ENCODE peak calls at places on chromosomes 13 and 19, in nine cellular contexts. L, R, E, S, Q, C, O, N and G are unnamed samples.

GRCh38 chr19:35081201-35081600 is 34.4 kb upstream of the FXYD3 start:
- DNase-seq in Q (no peak), N (no peak), S (no peak), O (no peak), L (no peak), E (no peak), C (no peak), R (no peak), G (no peak)

GRCh38 chr19:37920591-37921450 is 13.8 kb downstream of the SIPA1L3 start:
- DNase-seq in N (no peak), R (no peak), L (no peak), O (no peak), Q (no peak), C (no peak), S (peak; percentile 23), E (no peak), G (no peak)

GRCh38 chr19:46499692-46500091 is 4.0 kb upstream of the PNMA8B start:
- DNase-seq in S (peak; percentile 1), O (no peak), E (no peak), Q (no peak), R (no peak), L (no peak), C (no peak), N (no peak), G (no peak)

GRCh38 chr13:47678201-47678963 is 322.7 kb downstream of the SUCLA2 start:
- DNase-seq in L (no peak), E (no peak), N (no peak), Q (peak; percentile 86), C (no peak), R (no peak), S (peak; percentile 80), O (no peak), G (no peak)

GRCh38 chr13:47399599-47399998 is 502.7 kb upstream of the HTR2A start:
- DNase-seq in R (no peak), S (no peak), Q (no peak), N (no peak), L (no peak), O (no peak), E (no peak), C (no peak), G (no peak)

GRCh38 chr13:27839809-27840467 is 47.7 kb downstream of the GSX1 start:
- DNase-seq in N (peak; percentile 18), R (no peak), S (no peak), O (no peak), C (no peak), Q (peak; percentile 35), E (no peak), L (no peak), G (no peak)

GRCh38 chr13:110125613-110126272 is 181.2 kb downstream of the COL4A1 start:
- DNase-seq in N (no peak), O (peak; percentile 5), Q (no peak), C (no peak), R (no peak), E (no peak), S (no peak), L (no peak), G (no peak)

GRCh38 chr19:5145521-5146511 is 176.9 kb downstream of the KDM4B start:
- DNase-seq in R (no peak), O (no peak), Q (no peak), L (no peak), N (no peak), S (no peak), C (no peak), E (no peak), G (peak; percentile 1)

GRCh38 chr19:37872383-37872782 is 34.0 kb downstream of the WDR87 start:
- DNase-seq in L (no peak), E (no peak), S (no peak), R (peak; percentile 7), Q (no peak), O (no peak), N (no peak), C (no peak), G (no peak)

GRCh38 chr19:10979950-10980349 is 19.1 kb downstream of the SMARCA4 start:
- DNase-seq in R (no peak), C (no peak), S (no peak), N (no peak), O (no peak), Q (no peak), E (no peak), L (peak; percentile 15), G (peak; percentile 52)

GRCh38 chr19:6509118-6509971 is 7.2 kb upstream of the TUBB4A start:
- DNase-seq in R (no peak), O (peak; percentile 50), C (peak; percentile 6), S (no peak), Q (no peak), E (no peak), N (no peak), L (peak; percentile 91), G (no peak)

GRCh38 chr13:33057019-33057785 is 41.0 kb downstream of the KL start:
- DNase-seq in E (no peak), N (peak; percentile 62), C (peak; percentile 49), Q (peak; percentile 23), S (peak; percentile 52), L (no peak), O (peak; percentile 29), R (peak; percentile 6), G (no peak)

GRCh38 chr13:49517461-49517860 is 21.7 kb downstream of the PHF11 start:
- DNase-seq in E (peak; percentile 12), N (no peak), R (no peak), S (peak; percentile 56), C (no peak), L (no peak), O (no peak), Q (no peak), G (no peak)
- TF ChIP-seq CTCF in E (peak; percentile 48), N (peak; percentile 20), R (peak; percentile 38), S (peak; percentile 63), C (no peak), L (no peak), O (no peak), Q (peak; percentile 57), G (no peak)

DNA sequence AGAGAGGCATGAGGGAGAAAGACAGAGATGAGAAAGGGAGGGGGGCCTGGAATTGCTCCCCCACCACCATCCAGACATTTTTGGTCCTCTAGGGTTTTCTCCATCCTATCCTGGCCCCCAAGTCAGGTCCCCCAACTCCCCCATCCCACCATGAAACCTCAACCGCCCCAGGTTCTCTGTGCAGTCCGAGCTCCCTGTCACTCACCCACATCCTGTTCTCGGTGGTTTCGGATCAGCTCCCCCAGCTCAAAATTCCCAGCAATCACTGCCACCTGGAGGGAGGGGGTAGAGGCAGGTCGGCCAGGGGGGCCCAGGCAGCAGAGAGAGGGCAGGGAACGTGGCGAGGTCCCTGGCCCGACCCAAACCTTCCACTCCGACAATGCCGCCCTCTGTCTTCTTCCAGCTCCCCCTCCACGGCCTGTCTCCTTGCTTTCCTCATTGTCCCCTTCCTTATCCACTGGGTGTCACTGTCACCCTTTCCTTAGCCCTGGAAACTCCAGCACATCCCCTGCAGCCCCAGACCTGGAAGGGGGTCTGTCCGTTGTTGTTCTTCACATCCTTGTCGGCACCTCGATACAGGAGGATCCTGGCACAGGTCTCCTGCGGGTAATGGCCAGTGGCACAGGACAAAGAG is 15.6 kb downstream of the SHANK1 start:
- DNase-seq in E (peak; percentile 55), C (no peak), R (no peak), O (no peak), S (peak; percentile 58), Q (no peak), L (no peak), N (no peak), G (no peak)
- TF ChIP-seq CTCF in E (no peak), C (no peak), R (peak; percentile 25), O (no peak), S (peak; percentile 50), Q (no peak), L (peak; percentile 4), N (no peak), G (no peak)

GRCh38 chr19:43936219-43936618 is 1.1 kb upstream of the ZNF45 start:
- DNase-seq in E (no peak), S (no peak), R (no peak), Q (no peak), N (no peak), O (no peak), C (no peak), L (no peak), G (peak; percentile 3)

GRCh38 chr19:43934985-43935708 is at the start of gene ZNF45:
- DNase-seq in L (peak; percentile 93), N (peak; percentile 87), E (peak; percentile 94), R (peak; percentile 85), Q (peak; percentile 92), S (peak; percentile 94), O (peak; percentile 89), C (peak; percentile 93), G (peak; percentile 91)

GRCh38 chr19:43939557-43940260 is 4.6 kb upstream of the ZNF45 start:
- DNase-seq in S (no peak), O (no peak), C (no peak), L (no peak), N (no peak), R (no peak), E (no peak), Q (no peak), G (no peak)

GRCh38 chr19:43928820-43929219 is 6.3 kb downstream of the ZNF45 start:
- DNase-seq in O (no peak), Q (no peak), S (no peak), R (no peak), C (no peak), E (no peak), N (no peak), L (no peak), G (no peak)

DNA sequence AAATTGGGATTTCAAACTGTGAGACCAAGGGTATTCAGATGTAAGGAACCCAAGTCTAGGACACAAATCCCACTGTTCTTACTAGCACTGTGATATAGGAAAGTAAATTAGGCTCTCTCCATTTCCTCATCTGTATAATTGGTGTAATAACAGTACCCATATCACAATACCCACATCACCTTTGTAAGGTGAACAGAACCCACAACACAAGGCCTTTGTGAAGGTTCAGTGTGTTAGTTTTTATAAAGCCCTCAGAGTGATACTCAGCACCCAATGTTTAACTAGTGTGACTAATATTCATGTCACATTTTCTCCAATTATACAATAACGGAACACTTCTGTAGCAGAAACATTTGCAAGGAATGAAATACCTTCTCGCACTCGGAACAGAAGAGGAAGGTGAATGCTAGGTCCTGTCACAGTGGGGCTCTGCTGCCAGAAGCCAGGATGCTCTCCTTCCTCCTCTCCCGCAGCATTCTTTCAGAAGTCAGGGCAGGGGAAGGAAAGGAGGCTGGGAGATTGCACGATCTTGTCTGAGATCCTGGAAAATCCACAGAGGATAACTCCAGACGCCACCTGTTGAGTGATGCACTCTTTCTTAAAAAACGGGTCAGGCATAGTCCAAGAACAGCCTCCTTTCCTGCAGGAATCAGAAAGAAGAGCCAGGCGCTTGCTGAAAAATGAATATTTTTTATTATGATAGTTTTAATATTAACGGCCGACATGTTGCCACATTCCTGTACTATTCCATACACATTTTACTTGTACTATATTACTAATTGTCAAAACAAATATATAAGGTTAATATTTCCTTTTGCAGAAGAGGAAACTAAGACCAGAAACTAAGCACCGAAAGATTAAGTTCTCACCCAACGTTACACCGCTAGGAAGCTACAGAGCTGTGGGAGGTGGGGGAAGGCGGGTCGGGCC is 762 bp downstream of the ZNF45 start:
- DNase-seq in C (peak; percentile 16), Q (no peak), E (peak; percentile 3), N (peak; percentile 16), O (no peak), S (peak; percentile 4), R (peak; percentile 10), L (no peak), G (no peak)
- TF ChIP-seq CTCF in C (no peak), Q (no peak), E (peak; percentile 20), N (peak; percentile 21), O (no peak), S (no peak), R (peak; percentile 15), L (no peak), G (no peak)

DNA sequence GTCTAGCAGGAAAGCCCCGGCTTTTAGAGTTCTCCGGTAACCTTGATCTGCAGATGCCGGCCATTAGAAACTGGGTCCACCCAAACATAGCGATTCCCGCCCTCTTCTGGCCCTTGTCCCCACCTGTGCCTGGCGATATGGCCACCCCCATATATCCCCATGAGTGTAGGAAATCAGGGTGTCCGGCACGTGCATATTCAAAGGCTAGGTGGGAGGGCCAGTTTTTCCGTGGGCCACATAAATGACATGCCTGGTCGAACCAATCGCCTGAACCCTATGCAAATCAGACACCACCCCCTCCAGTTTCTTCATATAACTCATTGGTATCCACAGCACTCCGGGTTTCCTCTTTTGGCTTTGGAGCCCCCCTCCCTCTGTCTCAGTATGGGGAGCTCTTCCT is 37.4 kb downstream of the ERICH4 start:
- DNase-seq in Q (no peak), L (no peak), O (no peak), N (no peak), S (no peak), C (no peak), E (no peak), R (no peak), G (no peak)
- TF ChIP-seq CTCF in Q (no peak), L (no peak), O (no peak), N (no peak), S (no peak), C (no peak), E (no peak), R (no peak), G (no peak)